ENCODE peak calls at places on chromosomes 16 and 17, in five cellular contexts. L is HEK293T, S is iris pigment epithelial cell, A is IMR-90, Z is NCI-H1436. T is an unnamed sample.
A peak's percentile ranks its signal among the peaks of the same experiment; 100 is the strongest.

GRCh38 chr16:83935858-83936255 is 17.2 kb upstream of the OSGIN1 start:
- DNase-seq in L (no peak), A (no peak), Z (no peak), S (no peak), T (no peak)

GRCh38 chr16:49952386-49952785 is 72.6 kb upstream of the CNEP1R1 start:
- DNase-seq in S (peak; percentile 77), L (no peak), Z (no peak), A (no peak), T (no peak)

GRCh38 chr16:77592021-77592420 is 130.3 kb upstream of the NUDT7 start:
- DNase-seq in A (no peak), L (no peak), S (no peak), Z (no peak), T (no peak)

GRCh38 chr17:58337600-58338453 is 9.2 kb upstream of the TSPOAP1 start:
- DNase-seq in Z (no peak), A (peak; percentile 96), L (no peak), S (peak; percentile 81), T (peak; percentile 89)

GRCh38 chr16:68704232-68704867 is 32.7 kb upstream of the CDH1 start:
- DNase-seq in Z (peak; percentile 79), A (peak; percentile 48), S (peak; percentile 62), L (peak; percentile 82), T (peak; percentile 44)

GRCh38 chr16:57091990-57092785 is at the start of gene CPNE2:
- DNase-seq in Z (peak; percentile 77), L (peak; percentile 70), S (peak; percentile 31), A (peak; percentile 34), T (no peak)

GRCh38 chr17:12195418-12195817 is 174.7 kb downstream of the MAP2K4 start:
- DNase-seq in A (no peak), S (no peak), L (no peak), Z (no peak), T (no peak)

GRCh38 chr16:2874584-2875362 is 8.2 kb upstream of the FLYWCH2 start:
- DNase-seq in L (peak; percentile 82), S (peak; percentile 65), Z (peak; percentile 60), A (peak; percentile 61), T (peak; percentile 61)

GRCh38 chr17:68377771-68378201 is 79.5 kb downstream of the WIPI1 start:
- DNase-seq in Z (no peak), S (no peak), A (no peak), L (no peak), T (no peak)

GRCh38 chr16:86051376-86052114 is 152.6 kb downstream of the IRF8 start:
- DNase-seq in L (peak; percentile 34), A (no peak), S (no peak), Z (no peak), T (no peak)

GRCh38 chr17:81302861-81303326 is 7.8 kb upstream of the SLC38A10 start:
- DNase-seq in Z (peak; percentile 39), A (no peak), S (no peak), L (no peak), T (no peak)

GRCh38 chr16:28149016-28149888 is 62.5 kb downstream of the XPO6 start:
- DNase-seq in Z (no peak), A (peak; percentile 22), L (no peak), S (peak; percentile 26), T (peak; percentile 59)

GRCh38 chr17:62897706-62898105 is 68.3 kb upstream of the TANC2 start:
- DNase-seq in Z (no peak), S (no peak), L (no peak), A (no peak), T (no peak)

GRCh38 chr16:2162676-2163118 is 7.1 kb downstream of the TRAF7 start:
- DNase-seq in L (no peak), S (no peak), Z (no peak), A (no peak), T (no peak)

GRCh38 chr17:62755139-62755851 is 52.8 kb downstream of the MARCHF10 start:
- DNase-seq in A (peak; percentile 20), L (no peak), S (no peak), Z (no peak), T (no peak)

GRCh38 chr17:36524428-36524876 is 10.2 kb downstream of the MYO19 start:
- DNase-seq in S (no peak), Z (no peak), A (peak; percentile 41), L (no peak), T (no peak)

GRCh38 chr17:82098939-82099765 is 1.1 kb upstream of the FASN start:
- DNase-seq in A (no peak), S (no peak), L (no peak), Z (no peak), T (no peak)

GRCh38 chr17:41516828-41517283 is 1.8 kb downstream of the KRT15 start:
- DNase-seq in Z (no peak), A (no peak), S (no peak), L (no peak), T (no peak)

GRCh38 chr17:746181-746580 is 5.9 kb downstream of the GEMIN4 start:
- DNase-seq in A (no peak), S (no peak), L (no peak), Z (no peak), T (no peak)

GRCh38 chr17:34981538-34982241 is 1.4 kb downstream of the LIG3 start:
- DNase-seq in Z (peak; percentile 68), L (peak; percentile 53), A (peak; percentile 47), S (peak; percentile 18), T (no peak)

GRCh38 chr17:44108440-44109311 is 14.8 kb downstream of the HDAC5 start:
- DNase-seq in Z (no peak), A (peak; percentile 98), L (no peak), S (peak; percentile 96), T (no peak)

GRCh38 chr17:31068291-31068690 is 26.5 kb upstream of the NF1 start:
- DNase-seq in L (peak; percentile 53), A (peak; percentile 41), S (peak; percentile 51), Z (no peak), T (peak; percentile 22)

GRCh38 chr17:45403906-45404490 is 28.7 kb downstream of the ARHGAP27 start:
- DNase-seq in S (no peak), L (no peak), Z (no peak), A (no peak), T (no peak)

T was measured in T-cell.